ENCODE peak calls at places on chromosomes 4 and X, in eight cellular contexts. One of them, this sample, is unnamed.

GRCh38 chr4:127623755-127624087 is 9.0 kb upstream of the INTU start:
- DNase-seq in fibroblast of lung: peak; percentile 48
- DNase-seq in dorsolateral prefrontal cortex: no peak
- DNase-seq in psoas muscle: peak; percentile 31
- DNase-seq in neural progenitor cell: peak; percentile 17
- DNase-seq in A673: peak; percentile 48
- DNase-seq in heart right ventricle: no peak
- DNase-seq in colonic mucosa: no peak
- DNase-seq in this sample: no peak

GRCh38 chr4:2800691-2801596 is 8.1 kb downstream of the SH3BP2 start:
- DNase-seq in dorsolateral prefrontal cortex: peak; percentile 67
- DNase-seq in fibroblast of lung: peak; percentile 90
- DNase-seq in colonic mucosa: peak; percentile 56
- DNase-seq in A673: no peak
- DNase-seq in psoas muscle: peak; percentile 74
- DNase-seq in heart right ventricle: peak; percentile 82
- DNase-seq in neural progenitor cell: peak; percentile 66
- DNase-seq in this sample: no peak

GRCh38 chrX:41594634-41595033 is 94.1 kb upstream of the GPR34 start:
- DNase-seq in neural progenitor cell: no peak
- DNase-seq in heart right ventricle: no peak
- DNase-seq in dorsolateral prefrontal cortex: no peak
- DNase-seq in A673: no peak
- DNase-seq in psoas muscle: no peak
- DNase-seq in colonic mucosa: no peak
- DNase-seq in fibroblast of lung: no peak
- DNase-seq in this sample: no peak

GRCh38 chr4:106497271-106497670 is 128.7 kb upstream of the GIMD1 start:
- DNase-seq in heart right ventricle: no peak
- DNase-seq in dorsolateral prefrontal cortex: no peak
- DNase-seq in A673: no peak
- DNase-seq in fibroblast of lung: no peak
- DNase-seq in neural progenitor cell: no peak
- DNase-seq in psoas muscle: no peak
- DNase-seq in colonic mucosa: no peak
- DNase-seq in this sample: no peak

GRCh38 chr4:102493794-102494193 is 7.4 kb upstream of the NFKB1 start:
- DNase-seq in colonic mucosa: peak; percentile 57
- DNase-seq in neural progenitor cell: no peak
- DNase-seq in psoas muscle: no peak
- DNase-seq in heart right ventricle: no peak
- DNase-seq in fibroblast of lung: no peak
- DNase-seq in dorsolateral prefrontal cortex: no peak
- DNase-seq in A673: no peak
- DNase-seq in this sample: peak; percentile 23

GRCh38 chrX:88425739-88426138 is 321.3 kb upstream of the CPXCR1 start:
- DNase-seq in colonic mucosa: no peak
- DNase-seq in neural progenitor cell: no peak
- DNase-seq in heart right ventricle: no peak
- DNase-seq in A673: peak; percentile 0
- DNase-seq in dorsolateral prefrontal cortex: no peak
- DNase-seq in fibroblast of lung: no peak
- DNase-seq in psoas muscle: no peak
- DNase-seq in this sample: no peak

GRCh38 chrX:32155044-32155638 is 1056.2 kb downstream of the DMD start:
- DNase-seq in colonic mucosa: no peak
- DNase-seq in dorsolateral prefrontal cortex: no peak
- DNase-seq in psoas muscle: no peak
- DNase-seq in heart right ventricle: no peak
- DNase-seq in fibroblast of lung: no peak
- DNase-seq in A673: no peak
- DNase-seq in neural progenitor cell: peak; percentile 54
- DNase-seq in this sample: no peak

GRCh38 chrX:140661657-140662056 is 47.9 kb upstream of the LINC00632 start:
- DNase-seq in heart right ventricle: no peak
- DNase-seq in A673: no peak
- DNase-seq in neural progenitor cell: no peak
- DNase-seq in fibroblast of lung: peak; percentile 2
- DNase-seq in colonic mucosa: no peak
- DNase-seq in psoas muscle: no peak
- DNase-seq in dorsolateral prefrontal cortex: no peak
- DNase-seq in this sample: no peak

GRCh38 chr4:96473246-96473645 is 633.4 kb downstream of the PDHA2 start:
- DNase-seq in heart right ventricle: no peak
- DNase-seq in dorsolateral prefrontal cortex: no peak
- DNase-seq in fibroblast of lung: no peak
- DNase-seq in psoas muscle: no peak
- DNase-seq in A673: no peak
- DNase-seq in neural progenitor cell: no peak
- DNase-seq in colonic mucosa: no peak
- DNase-seq in this sample: no peak

GRCh38 chr4:14967982-14968381 is 34.3 kb upstream of the CPEB2 start:
- DNase-seq in psoas muscle: no peak
- DNase-seq in dorsolateral prefrontal cortex: no peak
- DNase-seq in A673: peak; percentile 9
- DNase-seq in colonic mucosa: no peak
- DNase-seq in heart right ventricle: no peak
- DNase-seq in neural progenitor cell: no peak
- DNase-seq in fibroblast of lung: peak; percentile 35
- DNase-seq in this sample: no peak

GRCh38 chrX:114930227-114930626 is 87.2 kb downstream of the IL13RA2 start:
- DNase-seq in heart right ventricle: no peak
- DNase-seq in fibroblast of lung: no peak
- DNase-seq in A673: no peak
- DNase-seq in colonic mucosa: no peak
- DNase-seq in dorsolateral prefrontal cortex: no peak
- DNase-seq in neural progenitor cell: no peak
- DNase-seq in psoas muscle: no peak
- DNase-seq in this sample: no peak

GRCh38 chr4:143700420-143701352 is at the start of gene FREM3:
- DNase-seq in dorsolateral prefrontal cortex: no peak
- DNase-seq in neural progenitor cell: peak; percentile 55
- DNase-seq in colonic mucosa: no peak
- DNase-seq in psoas muscle: no peak
- DNase-seq in heart right ventricle: no peak
- DNase-seq in fibroblast of lung: no peak
- DNase-seq in A673: no peak
- DNase-seq in this sample: no peak

GRCh38 chr4:70356185-70356584 is 4.4 kb upstream of the SMR3A start:
- DNase-seq in A673: no peak
- DNase-seq in fibroblast of lung: no peak
- DNase-seq in neural progenitor cell: no peak
- DNase-seq in heart right ventricle: no peak
- DNase-seq in colonic mucosa: no peak
- DNase-seq in dorsolateral prefrontal cortex: no peak
- DNase-seq in psoas muscle: no peak
- DNase-seq in this sample: no peak

GRCh38 chr4:107423677-107424405 is 296.2 kb downstream of the PAPSS1 start:
- DNase-seq in dorsolateral prefrontal cortex: no peak
- DNase-seq in colonic mucosa: no peak
- DNase-seq in neural progenitor cell: no peak
- DNase-seq in psoas muscle: no peak
- DNase-seq in heart right ventricle: no peak
- DNase-seq in fibroblast of lung: no peak
- DNase-seq in A673: no peak
- DNase-seq in this sample: no peak

GRCh38 chr4:7985891-7986441 is 46.3 kb upstream of the AFAP1 start:
- DNase-seq in neural progenitor cell: no peak
- DNase-seq in colonic mucosa: no peak
- DNase-seq in psoas muscle: no peak
- DNase-seq in heart right ventricle: no peak
- DNase-seq in dorsolateral prefrontal cortex: no peak
- DNase-seq in A673: no peak
- DNase-seq in fibroblast of lung: peak; percentile 36
- DNase-seq in this sample: peak; percentile 76

GRCh38 chr4:1815997-1816860 is 23.1 kb downstream of the FGFR3 start:
- DNase-seq in A673: no peak
- DNase-seq in colonic mucosa: no peak
- DNase-seq in psoas muscle: no peak
- DNase-seq in dorsolateral prefrontal cortex: no peak
- DNase-seq in fibroblast of lung: no peak
- DNase-seq in heart right ventricle: no peak
- DNase-seq in neural progenitor cell: no peak
- DNase-seq in this sample: no peak

GRCh38 chrX:98931194-98931593 is 1478.9 kb downstream of the PCDH19 start:
- DNase-seq in A673: no peak
- DNase-seq in colonic mucosa: no peak
- DNase-seq in heart right ventricle: no peak
- DNase-seq in psoas muscle: no peak
- DNase-seq in neural progenitor cell: no peak
- DNase-seq in fibroblast of lung: no peak
- DNase-seq in dorsolateral prefrontal cortex: no peak
- DNase-seq in this sample: no peak

DNA sequence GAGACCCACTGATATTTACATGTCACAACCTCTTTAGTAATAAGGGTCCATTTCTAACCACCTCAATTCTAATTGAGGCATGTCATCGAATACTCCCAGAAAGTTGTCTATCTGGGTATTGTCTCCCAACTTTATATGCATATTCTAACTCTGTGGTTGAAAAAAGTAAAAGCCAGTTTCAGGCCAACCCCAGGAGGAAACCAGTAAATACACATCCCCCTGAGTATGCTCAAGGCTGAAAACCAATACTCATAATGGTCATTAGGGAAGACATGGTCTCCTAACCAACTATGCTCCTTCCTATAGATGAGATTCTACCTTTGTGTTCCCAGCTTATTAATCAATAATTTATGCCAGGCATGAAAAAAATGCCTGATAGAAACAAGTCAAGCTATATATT is 96.6 kb downstream of the SH3KBP1 start:
- DNase-seq in neural progenitor cell: no peak
- DNase-seq in dorsolateral prefrontal cortex: no peak
- DNase-seq in A673: no peak
- DNase-seq in colonic mucosa: no peak
- DNase-seq in psoas muscle: no peak
- DNase-seq in fibroblast of lung: no peak
- DNase-seq in heart right ventricle: no peak
- DNase-seq in this sample: no peak
- H3K4me3 ChIP-seq in neural progenitor cell: no peak overlapping the region
- H3K4me3 ChIP-seq in dorsolateral prefrontal cortex: no peak overlapping the region
- H3K4me3 ChIP-seq in A673: no peak overlapping the region
- H3K4me3 ChIP-seq in colonic mucosa: no peak overlapping the region
- H3K4me3 ChIP-seq in psoas muscle: no peak overlapping the region
- H3K4me3 ChIP-seq in fibroblast of lung: no peak overlapping the region
- H3K4me3 ChIP-seq in heart right ventricle: no peak overlapping the region
- H3K4me3 ChIP-seq in this sample: no peak overlapping the region

DNA sequence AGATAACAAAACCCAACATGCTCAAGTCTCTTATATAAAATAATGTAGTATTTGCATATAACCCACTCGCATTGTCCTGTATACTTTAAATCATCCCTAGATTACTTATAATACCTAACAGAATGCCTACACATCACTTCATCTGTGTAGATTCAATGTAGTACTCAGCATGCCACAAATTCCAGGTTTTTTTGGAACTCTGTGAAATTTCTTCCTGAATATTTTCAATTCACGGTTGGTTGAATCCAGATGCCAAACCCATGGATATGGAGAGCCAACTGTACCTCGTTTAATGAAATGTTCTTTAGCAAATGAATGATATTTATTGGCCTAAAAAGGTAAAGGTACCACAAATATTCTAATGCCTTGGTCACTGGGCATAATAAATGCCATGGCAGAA is 24.8 kb downstream of the CCNI start:
- DNase-seq in fibroblast of lung: no peak
- DNase-seq in psoas muscle: no peak
- DNase-seq in dorsolateral prefrontal cortex: no peak
- DNase-seq in neural progenitor cell: no peak
- DNase-seq in heart right ventricle: no peak
- DNase-seq in A673: no peak
- DNase-seq in colonic mucosa: no peak
- DNase-seq in this sample: no peak
- H3K27ac ChIP-seq in fibroblast of lung: no peak overlapping the region
- H3K27ac ChIP-seq in psoas muscle: no peak overlapping the region
- H3K27ac ChIP-seq in dorsolateral prefrontal cortex: no peak overlapping the region
- H3K27ac ChIP-seq in neural progenitor cell: no peak overlapping the region
- H3K27ac ChIP-seq in heart right ventricle: no peak overlapping the region
- H3K27ac ChIP-seq in A673: no peak overlapping the region
- H3K27ac ChIP-seq in colonic mucosa: no peak overlapping the region
- H3K27ac ChIP-seq in this sample: no peak overlapping the region

DNA sequence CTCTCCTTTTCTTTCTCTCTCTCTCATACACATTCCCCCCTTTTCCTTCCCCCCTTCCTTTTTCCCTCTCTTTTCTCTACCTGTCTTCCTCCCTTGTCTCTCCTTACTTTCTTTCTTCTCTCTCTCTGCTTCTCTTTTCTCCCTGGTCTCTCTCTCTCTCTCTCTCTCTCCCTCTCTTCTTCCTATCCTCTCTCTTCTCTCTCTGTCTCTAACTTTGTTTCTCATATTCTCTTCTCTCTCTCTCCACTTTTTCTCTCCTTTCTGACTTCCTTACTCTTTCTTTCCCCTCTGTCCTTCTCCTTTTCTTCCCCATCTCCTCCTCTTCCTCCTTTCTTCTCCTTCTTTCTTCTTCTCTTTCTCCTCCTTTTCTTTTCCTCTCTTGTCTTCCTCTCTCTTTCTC is 103.4 kb downstream of the ARSF start:
- DNase-seq in neural progenitor cell: no peak
- DNase-seq in dorsolateral prefrontal cortex: no peak
- DNase-seq in psoas muscle: no peak
- DNase-seq in A673: no peak
- DNase-seq in colonic mucosa: no peak
- DNase-seq in fibroblast of lung: no peak
- DNase-seq in heart right ventricle: no peak
- DNase-seq in this sample: no peak
- H3K4me3 ChIP-seq in neural progenitor cell: no peak overlapping the region
- H3K4me3 ChIP-seq in dorsolateral prefrontal cortex: no peak overlapping the region
- H3K4me3 ChIP-seq in psoas muscle: no peak overlapping the region
- H3K4me3 ChIP-seq in A673: no peak overlapping the region
- H3K4me3 ChIP-seq in colonic mucosa: no peak overlapping the region
- H3K4me3 ChIP-seq in fibroblast of lung: no peak overlapping the region
- H3K4me3 ChIP-seq in heart right ventricle: no peak overlapping the region
- H3K4me3 ChIP-seq in this sample: no peak overlapping the region

DNA sequence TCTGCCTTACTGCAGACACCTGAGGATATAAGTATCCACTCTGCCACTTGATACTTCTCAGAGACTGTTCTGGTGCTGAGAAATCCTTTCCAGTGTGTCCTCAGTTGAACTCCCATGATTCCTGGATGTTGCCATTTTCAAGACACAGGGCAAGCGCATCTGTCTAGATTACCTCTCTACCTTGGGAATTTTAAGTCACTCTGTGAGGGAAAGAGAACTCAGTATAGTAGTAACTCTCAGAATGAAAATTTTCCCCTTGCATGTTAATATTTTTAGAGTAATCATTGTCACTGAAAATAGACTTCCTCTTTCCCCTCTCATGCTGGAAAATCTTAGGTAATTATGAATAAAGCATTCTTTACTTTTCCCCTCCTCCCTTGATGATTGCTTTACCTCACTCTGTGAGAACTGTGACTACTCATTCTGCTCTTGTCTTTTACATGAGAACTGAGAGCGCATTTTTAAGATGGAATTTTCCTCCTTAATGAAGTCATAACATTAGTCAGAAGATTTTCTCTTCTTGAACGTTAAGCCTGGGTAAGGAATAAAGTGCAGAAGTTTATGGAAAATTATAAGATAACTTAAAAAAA is 45.0 kb downstream of the TET2 start:
- DNase-seq in neural progenitor cell: no peak
- DNase-seq in heart right ventricle: no peak
- DNase-seq in colonic mucosa: no peak
- DNase-seq in psoas muscle: no peak
- DNase-seq in A673: peak; percentile 17
- DNase-seq in dorsolateral prefrontal cortex: no peak
- DNase-seq in fibroblast of lung: no peak
- DNase-seq in this sample: no peak
- H3K27ac ChIP-seq in neural progenitor cell: no peak overlapping the region
- H3K27ac ChIP-seq in heart right ventricle: peak overlapping the region; percentile 52
- H3K27ac ChIP-seq in colonic mucosa: no peak overlapping the region
- H3K27ac ChIP-seq in psoas muscle: peak overlapping the region; percentile 4
- H3K27ac ChIP-seq in A673: no peak overlapping the region
- H3K27ac ChIP-seq in dorsolateral prefrontal cortex: no peak overlapping the region
- H3K27ac ChIP-seq in fibroblast of lung: no peak overlapping the region
- H3K27ac ChIP-seq in this sample: no peak overlapping the region